ENCODE peak calls at places on chromosomes 1 and 21, in ten cellular contexts. One of them, this sample, is unnamed.

GRCh38 chr21:45889961-45890360 is 91.6 kb upstream of the COL6A1 start:
- DNase-seq in adrenal gland: no peak
- DNase-seq in H54: no peak
- DNase-seq in IMR-90: no peak
- DNase-seq in endothelial cell of umbilical vein: no peak
- DNase-seq in uterus: no peak
- DNase-seq in ovary: no peak
- DNase-seq in spleen: peak
- DNase-seq in body of pancreas: no peak
- DNase-seq in Peyer's patch: no peak
- DNase-seq in this sample: no peak

GRCh38 chr1:32500387-32501209 is 35.7 kb downstream of the ZBTB8B start:
- DNase-seq in spleen: peak
- DNase-seq in uterus: peak
- DNase-seq in body of pancreas: peak
- DNase-seq in H54: peak
- DNase-seq in adrenal gland: peak
- DNase-seq in endothelial cell of umbilical vein: peak
- DNase-seq in IMR-90: peak
- DNase-seq in Peyer's patch: peak
- DNase-seq in ovary: peak
- DNase-seq in this sample: peak

GRCh38 chr1:200802865-200803512 is 64.3 kb downstream of the CAMSAP2 start:
- DNase-seq in uterus: peak
- DNase-seq in adrenal gland: peak
- DNase-seq in body of pancreas: peak
- DNase-seq in endothelial cell of umbilical vein: peak
- DNase-seq in spleen: peak
- DNase-seq in IMR-90: peak
- DNase-seq in H54: peak
- DNase-seq in Peyer's patch: peak
- DNase-seq in ovary: peak
- DNase-seq in this sample: peak

GRCh38 chr1:196002906-196003305 is 605.3 kb downstream of the KCNT2 start:
- DNase-seq in adrenal gland: no peak
- DNase-seq in Peyer's patch: no peak
- DNase-seq in spleen: no peak
- DNase-seq in ovary: no peak
- DNase-seq in endothelial cell of umbilical vein: no peak
- DNase-seq in H54: no peak
- DNase-seq in IMR-90: no peak
- DNase-seq in body of pancreas: no peak
- DNase-seq in uterus: no peak
- DNase-seq in this sample: no peak

GRCh38 chr1:39816431-39817090 is 27.9 kb upstream of the BMP8B start:
- DNase-seq in Peyer's patch: peak
- DNase-seq in uterus: peak
- DNase-seq in adrenal gland: peak
- DNase-seq in ovary: peak
- DNase-seq in IMR-90: peak
- DNase-seq in endothelial cell of umbilical vein: peak
- DNase-seq in spleen: peak
- DNase-seq in H54: peak
- DNase-seq in body of pancreas: peak
- DNase-seq in this sample: peak

GRCh38 chr1:172835834-172836233 is 176.9 kb downstream of the FASLG start:
- DNase-seq in spleen: no peak
- DNase-seq in adrenal gland: no peak
- DNase-seq in body of pancreas: no peak
- DNase-seq in Peyer's patch: no peak
- DNase-seq in endothelial cell of umbilical vein: no peak
- DNase-seq in ovary: no peak
- DNase-seq in H54: no peak
- DNase-seq in uterus: no peak
- DNase-seq in IMR-90: no peak
- DNase-seq in this sample: no peak

GRCh38 chr1:10694274-10694632 is 102.2 kb downstream of the CASZ1 start:
- DNase-seq in ovary: no peak
- DNase-seq in IMR-90: no peak
- DNase-seq in H54: peak
- DNase-seq in uterus: no peak
- DNase-seq in spleen: no peak
- DNase-seq in body of pancreas: no peak
- DNase-seq in endothelial cell of umbilical vein: peak
- DNase-seq in adrenal gland: no peak
- DNase-seq in Peyer's patch: no peak
- DNase-seq in this sample: no peak

GRCh38 chr1:201061049-201061448 is 37.5 kb upstream of the KIF21B start:
- DNase-seq in endothelial cell of umbilical vein: no peak
- DNase-seq in IMR-90: no peak
- DNase-seq in body of pancreas: peak
- DNase-seq in Peyer's patch: no peak
- DNase-seq in uterus: no peak
- DNase-seq in ovary: no peak
- DNase-seq in spleen: no peak
- DNase-seq in adrenal gland: peak
- DNase-seq in H54: no peak
- DNase-seq in this sample: peak

GRCh38 chr1:229342902-229343587 is at the start of gene CCSAP:
- DNase-seq in endothelial cell of umbilical vein: peak
- DNase-seq in body of pancreas: peak
- DNase-seq in uterus: peak
- DNase-seq in adrenal gland: peak
- DNase-seq in Peyer's patch: peak
- DNase-seq in IMR-90: peak
- DNase-seq in spleen: peak
- DNase-seq in ovary: peak
- DNase-seq in H54: peak
- DNase-seq in this sample: peak

GRCh38 chr1:229341811-229342304 is 989 bp downstream of the CCSAP start:
- DNase-seq in endothelial cell of umbilical vein: no peak
- DNase-seq in IMR-90: peak
- DNase-seq in uterus: peak
- DNase-seq in Peyer's patch: no peak
- DNase-seq in adrenal gland: peak
- DNase-seq in H54: no peak
- DNase-seq in ovary: no peak
- DNase-seq in body of pancreas: no peak
- DNase-seq in spleen: no peak
- DNase-seq in this sample: no peak

GRCh38 chr1:229340496-229340895 is 2.4 kb downstream of the CCSAP start:
- DNase-seq in H54: no peak
- DNase-seq in spleen: no peak
- DNase-seq in Peyer's patch: no peak
- DNase-seq in uterus: no peak
- DNase-seq in adrenal gland: no peak
- DNase-seq in endothelial cell of umbilical vein: no peak
- DNase-seq in ovary: no peak
- DNase-seq in IMR-90: no peak
- DNase-seq in body of pancreas: no peak
- DNase-seq in this sample: no peak

GRCh38 chr1:229344139-229344538 is 1.3 kb upstream of the CCSAP start:
- DNase-seq in Peyer's patch: no peak
- DNase-seq in H54: peak
- DNase-seq in endothelial cell of umbilical vein: no peak
- DNase-seq in adrenal gland: no peak
- DNase-seq in spleen: no peak
- DNase-seq in uterus: no peak
- DNase-seq in ovary: no peak
- DNase-seq in IMR-90: no peak
- DNase-seq in body of pancreas: no peak
- DNase-seq in this sample: no peak

GRCh38 chr1:229342305-229342901 is 444 bp downstream of the CCSAP start:
- DNase-seq in endothelial cell of umbilical vein: peak
- DNase-seq in spleen: peak
- DNase-seq in Peyer's patch: peak
- DNase-seq in adrenal gland: peak
- DNase-seq in ovary: peak
- DNase-seq in body of pancreas: peak
- DNase-seq in H54: peak
- DNase-seq in IMR-90: peak
- DNase-seq in uterus: peak
- DNase-seq in this sample: peak
- TF ChIP-seq POLR2A in endothelial cell of umbilical vein: peak
- TF ChIP-seq POLR2A in spleen: no peak
- TF ChIP-seq POLR2A in Peyer's patch: peak
- TF ChIP-seq POLR2A in adrenal gland: no peak
- TF ChIP-seq POLR2A in ovary: no peak
- TF ChIP-seq POLR2A in body of pancreas: peak
- TF ChIP-seq POLR2A in H54: peak
- TF ChIP-seq POLR2A in IMR-90: no peak
- TF ChIP-seq POLR2A in uterus: peak
- TF ChIP-seq POLR2A in this sample: no peak

DNA sequence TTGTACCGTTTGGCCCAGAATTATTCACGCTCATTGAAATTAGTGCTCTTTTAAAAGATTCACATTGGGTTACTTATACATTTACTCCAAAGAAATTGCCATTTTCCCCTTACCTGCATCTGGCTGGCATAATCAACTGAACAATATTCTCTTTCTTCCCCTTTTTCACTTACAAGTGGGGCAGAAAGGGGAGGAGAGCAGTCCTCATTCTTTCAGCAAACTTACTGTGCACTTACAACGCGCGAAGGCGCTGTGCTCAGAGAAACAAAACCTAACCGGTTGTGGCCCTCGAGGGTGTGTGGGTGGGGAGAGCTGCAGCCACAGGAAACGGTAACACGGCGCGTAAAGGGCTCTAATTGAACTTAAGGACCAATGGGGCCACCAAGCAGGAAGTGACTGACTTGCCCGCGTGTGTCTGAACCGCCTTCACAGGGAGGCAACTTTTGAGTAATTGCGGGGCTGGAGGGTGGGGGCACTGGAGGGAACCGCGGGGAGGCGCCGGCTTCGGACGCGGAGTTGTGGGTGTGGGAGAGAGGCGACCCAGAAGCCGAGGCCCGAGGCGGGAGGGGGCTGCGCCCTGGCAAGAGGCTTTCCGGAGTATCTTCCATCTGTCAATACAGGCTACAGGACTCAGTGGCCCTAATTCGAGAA is 693 bp upstream of the PNRC2 start:
- DNase-seq in Peyer's patch: peak
- DNase-seq in adrenal gland: peak
- DNase-seq in body of pancreas: peak
- DNase-seq in spleen: peak
- DNase-seq in ovary: no peak
- DNase-seq in IMR-90: peak
- DNase-seq in uterus: peak
- DNase-seq in endothelial cell of umbilical vein: peak
- DNase-seq in H54: peak
- DNase-seq in this sample: peak
- TF ChIP-seq POLR2A in Peyer's patch: peak
- TF ChIP-seq POLR2A in adrenal gland: no peak
- TF ChIP-seq POLR2A in body of pancreas: no peak
- TF ChIP-seq POLR2A in spleen: peak
- TF ChIP-seq POLR2A in ovary: peak
- TF ChIP-seq POLR2A in IMR-90: no peak
- TF ChIP-seq POLR2A in uterus: no peak
- TF ChIP-seq POLR2A in endothelial cell of umbilical vein: peak
- TF ChIP-seq POLR2A in H54: no peak
- TF ChIP-seq POLR2A in this sample: no peak

DNA sequence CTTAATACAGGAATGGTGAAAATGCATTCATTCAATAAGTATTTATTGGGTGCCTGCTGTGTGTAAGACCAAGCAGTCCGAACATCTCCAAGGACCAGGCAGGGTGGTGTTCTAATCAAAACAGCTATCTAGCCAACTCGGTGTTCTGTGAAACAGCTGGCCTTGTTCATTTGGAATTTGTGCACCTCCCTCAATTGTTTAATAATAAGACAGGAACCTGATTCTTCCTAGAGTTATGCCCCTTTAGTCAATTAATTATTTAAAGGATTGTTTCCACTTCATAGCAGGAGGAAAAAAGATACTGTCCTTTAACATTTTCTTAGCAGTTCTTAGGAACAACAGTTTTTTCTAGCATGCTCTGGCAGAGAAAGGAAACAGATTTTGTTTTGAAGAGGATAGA is 30.4 kb downstream of the S100A10 start:
- DNase-seq in body of pancreas: no peak
- DNase-seq in H54: no peak
- DNase-seq in IMR-90: no peak
- DNase-seq in uterus: no peak
- DNase-seq in Peyer's patch: no peak
- DNase-seq in spleen: no peak
- DNase-seq in adrenal gland: no peak
- DNase-seq in endothelial cell of umbilical vein: peak
- DNase-seq in ovary: no peak
- DNase-seq in this sample: no peak
- TF ChIP-seq POLR2A in body of pancreas: no peak
- TF ChIP-seq POLR2A in H54: no peak
- TF ChIP-seq POLR2A in IMR-90: no peak
- TF ChIP-seq POLR2A in uterus: no peak
- TF ChIP-seq POLR2A in Peyer's patch: no peak
- TF ChIP-seq POLR2A in spleen: no peak
- TF ChIP-seq POLR2A in adrenal gland: no peak
- TF ChIP-seq POLR2A in endothelial cell of umbilical vein: no peak
- TF ChIP-seq POLR2A in ovary: no peak
- TF ChIP-seq POLR2A in this sample: no peak

GRCh38 chr1:62228883-62229187 is 34.2 kb downstream of the L1TD1 start:
- DNase-seq in IMR-90: no peak
- DNase-seq in H54: no peak
- DNase-seq in ovary: no peak
- DNase-seq in adrenal gland: no peak
- DNase-seq in Peyer's patch: no peak
- DNase-seq in uterus: no peak
- DNase-seq in spleen: no peak
- DNase-seq in endothelial cell of umbilical vein: no peak
- DNase-seq in body of pancreas: no peak
- DNase-seq in this sample: no peak

GRCh38 chr1:62230724-62231123 is 36.1 kb downstream of the L1TD1 start:
- DNase-seq in body of pancreas: no peak
- DNase-seq in adrenal gland: no peak
- DNase-seq in uterus: no peak
- DNase-seq in Peyer's patch: no peak
- DNase-seq in endothelial cell of umbilical vein: no peak
- DNase-seq in H54: peak
- DNase-seq in IMR-90: peak
- DNase-seq in spleen: no peak
- DNase-seq in ovary: no peak
- DNase-seq in this sample: no peak

GRCh38 chr1:62228139-62228882 is 33.7 kb downstream of the L1TD1 start:
- DNase-seq in H54: no peak
- DNase-seq in uterus: no peak
- DNase-seq in ovary: no peak
- DNase-seq in IMR-90: no peak
- DNase-seq in spleen: no peak
- DNase-seq in Peyer's patch: no peak
- DNase-seq in endothelial cell of umbilical vein: no peak
- DNase-seq in body of pancreas: no peak
- DNase-seq in adrenal gland: no peak
- DNase-seq in this sample: no peak

GRCh38 chr1:62229932-62230331 is 35.3 kb downstream of the L1TD1 start:
- DNase-seq in IMR-90: no peak
- DNase-seq in H54: no peak
- DNase-seq in endothelial cell of umbilical vein: no peak
- DNase-seq in Peyer's patch: no peak
- DNase-seq in uterus: no peak
- DNase-seq in ovary: no peak
- DNase-seq in adrenal gland: peak
- DNase-seq in spleen: no peak
- DNase-seq in body of pancreas: no peak
- DNase-seq in this sample: no peak

DNA sequence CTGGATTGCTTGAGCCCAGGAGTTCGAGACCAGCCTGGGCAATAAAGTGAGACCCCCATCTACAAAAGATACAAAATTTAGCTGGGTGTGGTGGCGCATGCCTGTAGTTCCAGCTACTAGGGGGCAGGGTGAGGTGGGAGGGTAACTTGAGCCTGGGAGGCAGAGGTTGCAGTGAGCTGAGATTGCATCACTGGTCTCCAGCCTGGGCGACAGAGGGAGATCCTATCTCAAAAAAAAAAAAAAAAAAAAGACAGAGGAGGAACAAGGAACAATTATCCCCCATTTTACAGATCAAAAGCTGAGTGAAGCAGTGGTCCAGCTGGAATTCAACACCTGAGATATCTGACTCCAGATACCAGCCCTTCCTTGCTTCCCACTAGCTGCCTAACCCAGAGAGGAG is 34.8 kb downstream of the L1TD1 start:
- DNase-seq in endothelial cell of umbilical vein: no peak
- DNase-seq in H54: no peak
- DNase-seq in adrenal gland: no peak
- DNase-seq in uterus: no peak
- DNase-seq in Peyer's patch: no peak
- DNase-seq in IMR-90: no peak
- DNase-seq in spleen: no peak
- DNase-seq in ovary: no peak
- DNase-seq in body of pancreas: no peak
- DNase-seq in this sample: no peak
- TF ChIP-seq POLR2A in endothelial cell of umbilical vein: no peak
- TF ChIP-seq POLR2A in H54: no peak
- TF ChIP-seq POLR2A in adrenal gland: no peak
- TF ChIP-seq POLR2A in uterus: no peak
- TF ChIP-seq POLR2A in Peyer's patch: no peak
- TF ChIP-seq POLR2A in IMR-90: no peak
- TF ChIP-seq POLR2A in spleen: no peak
- TF ChIP-seq POLR2A in ovary: no peak
- TF ChIP-seq POLR2A in body of pancreas: no peak
- TF ChIP-seq POLR2A in this sample: no peak

This sample was measured in stomach.